ENCODE peak calls at places on chromosome 1, in four cellular contexts. One of them, this sample, is unnamed.
A peak's percentile ranks its signal among the peaks of the same experiment; 100 is the strongest.

GRCh38 chr1:230868736-230869385 is 540 bp upstream of the C1orf198 start:
- DNase-seq in PC-9: peak; percentile 71
- DNase-seq in HCT116: peak; percentile 24
- DNase-seq in neuronal stem cell: peak; percentile 79
- DNase-seq in this sample: no peak

GRCh38 chr1:114545796-114546195 is 34.8 kb upstream of the TRIM33 start:
- DNase-seq in PC-9: no peak
- DNase-seq in HCT116: no peak
- DNase-seq in neuronal stem cell: no peak
- DNase-seq in this sample: no peak

GRCh38 chr1:103948526-103948925 is 198.8 kb downstream of the AMY1C start:
- DNase-seq in PC-9: no peak
- DNase-seq in HCT116: no peak
- DNase-seq in neuronal stem cell: no peak
- DNase-seq in this sample: no peak

GRCh38 chr1:22780696-22781095 is 70.1 kb downstream of the EPHB2 start:
- DNase-seq in PC-9: peak; percentile 33
- DNase-seq in HCT116: peak; percentile 64
- DNase-seq in neuronal stem cell: peak; percentile 73
- DNase-seq in this sample: no peak

GRCh38 chr1:197744979-197745378 is 30.3 kb downstream of the DENND1B start:
- DNase-seq in PC-9: no peak
- DNase-seq in HCT116: no peak
- DNase-seq in neuronal stem cell: no peak
- DNase-seq in this sample: no peak

GRCh38 chr1:230867119-230867902 is 1.0 kb downstream of the C1orf198 start:
- DNase-seq in PC-9: peak; percentile 14
- DNase-seq in HCT116: no peak
- DNase-seq in neuronal stem cell: no peak
- DNase-seq in this sample: no peak

GRCh38 chr1:46174448-46175231 is at the start of gene TSPAN1:
- DNase-seq in PC-9: no peak
- DNase-seq in HCT116: no peak
- DNase-seq in neuronal stem cell: no peak
- DNase-seq in this sample: no peak

GRCh38 chr1:101317590-101317989 is 80.8 kb downstream of the S1PR1 start:
- DNase-seq in PC-9: no peak
- DNase-seq in HCT116: no peak
- DNase-seq in neuronal stem cell: no peak
- DNase-seq in this sample: no peak

GRCh38 chr1:230463326-230463725 is 37.2 kb upstream of the PGBD5 start:
- DNase-seq in PC-9: no peak
- DNase-seq in HCT116: no peak
- DNase-seq in neuronal stem cell: no peak
- DNase-seq in this sample: peak; percentile 76

GRCh38 chr1:230340778-230341546 is 85.2 kb downstream of the PGBD5 start:
- DNase-seq in PC-9: no peak
- DNase-seq in HCT116: no peak
- DNase-seq in neuronal stem cell: no peak
- DNase-seq in this sample: no peak

GRCh38 chr1:77514871-77515776 is 167.3 kb downstream of the ZZZ3 start:
- DNase-seq in PC-9: no peak
- DNase-seq in HCT116: peak; percentile 24
- DNase-seq in neuronal stem cell: no peak
- DNase-seq in this sample: no peak

GRCh38 chr1:43910359-43910758 is 23.2 kb upstream of the ARTN start:
- DNase-seq in PC-9: no peak
- DNase-seq in HCT116: no peak
- DNase-seq in neuronal stem cell: no peak
- DNase-seq in this sample: no peak

DNA sequence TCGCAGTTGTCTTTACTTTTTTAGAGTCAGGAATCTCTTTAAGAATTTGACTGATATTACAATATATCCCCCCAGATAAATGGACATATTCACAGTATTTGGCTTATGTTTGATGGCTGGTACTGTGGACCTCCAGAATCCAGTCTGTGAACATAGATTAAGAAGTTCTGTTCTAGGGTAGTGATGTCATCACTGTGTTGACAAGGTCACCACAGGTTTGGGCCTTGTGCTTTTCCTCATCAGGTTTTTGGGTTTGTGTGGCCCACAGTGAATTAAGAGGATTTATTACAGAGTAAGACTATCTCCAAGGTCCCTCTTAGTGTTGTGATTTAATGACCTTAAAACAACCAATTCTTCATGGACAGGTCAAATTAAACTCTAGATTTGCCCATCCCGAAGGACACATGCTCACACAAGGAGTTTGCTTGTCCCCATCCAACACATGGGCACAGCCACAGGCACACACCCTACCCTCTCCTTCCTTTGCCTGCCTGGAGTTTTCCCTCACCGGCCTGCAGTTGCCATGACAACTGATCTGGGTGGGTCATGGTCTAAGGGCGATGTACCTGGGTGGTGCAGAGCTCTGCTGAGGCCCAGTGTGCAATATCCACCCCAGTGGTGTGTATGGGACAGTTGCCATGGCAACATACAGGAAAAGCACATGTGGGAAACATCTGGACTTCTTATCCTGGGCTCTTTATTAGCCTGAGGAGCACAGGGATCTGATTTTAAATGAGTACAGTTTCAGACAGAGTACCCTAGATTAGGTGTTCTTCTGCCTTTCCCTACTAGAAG is 98.6 kb downstream of the NAV1 start:
- DNase-seq in PC-9: no peak
- DNase-seq in HCT116: no peak
- DNase-seq in neuronal stem cell: no peak
- DNase-seq in this sample: no peak
- H3K27ac ChIP-seq in PC-9: no peak overlapping the region
- H3K27ac ChIP-seq in HCT116: no peak overlapping the region
- H3K27ac ChIP-seq in neuronal stem cell: no peak overlapping the region
- H3K27ac ChIP-seq in this sample: no peak overlapping the region

GRCh38 chr1:39892611-39893595 is 8.8 kb downstream of the MYCL start:
- DNase-seq in PC-9: peak; percentile 63
- DNase-seq in HCT116: no peak
- DNase-seq in neuronal stem cell: peak; percentile 78
- DNase-seq in this sample: no peak
- H3K27ac ChIP-seq in PC-9: peak overlapping the region; percentile 41
- H3K27ac ChIP-seq in HCT116: no peak overlapping the region
- H3K27ac ChIP-seq in neuronal stem cell: peak overlapping the region; percentile 97
- H3K27ac ChIP-seq in this sample: peak overlapping the region; percentile 81

GRCh38 chr1:170735366-170736263 is 71.7 kb downstream of the PRRX1 start:
- DNase-seq in PC-9: no peak
- DNase-seq in HCT116: no peak
- DNase-seq in neuronal stem cell: no peak
- DNase-seq in this sample: no peak
- H3K27ac ChIP-seq in PC-9: no peak overlapping the region
- H3K27ac ChIP-seq in HCT116: no peak overlapping the region
- H3K27ac ChIP-seq in neuronal stem cell: no peak overlapping the region
- H3K27ac ChIP-seq in this sample: no peak overlapping the region

GRCh38 chr1:25456502-25456901 is 25.8 kb downstream of the MACO1 start:
- DNase-seq in PC-9: no peak
- DNase-seq in HCT116: no peak
- DNase-seq in neuronal stem cell: no peak
- DNase-seq in this sample: no peak

GRCh38 chr1:25458550-25459298 is 28.0 kb downstream of the MACO1 start:
- DNase-seq in PC-9: no peak
- DNase-seq in HCT116: no peak
- DNase-seq in neuronal stem cell: no peak
- DNase-seq in this sample: no peak

GRCh38 chr1:25462732-25463131 is 32.0 kb downstream of the MACO1 start:
- DNase-seq in PC-9: no peak
- DNase-seq in HCT116: no peak
- DNase-seq in neuronal stem cell: no peak
- DNase-seq in this sample: no peak

GRCh38 chr1:25461783-25462182 is 31.1 kb downstream of the MACO1 start:
- DNase-seq in PC-9: no peak
- DNase-seq in HCT116: no peak
- DNase-seq in neuronal stem cell: no peak
- DNase-seq in this sample: no peak

GRCh38 chr1:25460020-25460419 is 29.3 kb downstream of the MACO1 start:
- DNase-seq in PC-9: no peak
- DNase-seq in HCT116: no peak
- DNase-seq in neuronal stem cell: no peak
- DNase-seq in this sample: no peak
- H3K27ac ChIP-seq in PC-9: no peak overlapping the region
- H3K27ac ChIP-seq in HCT116: no peak overlapping the region
- H3K27ac ChIP-seq in neuronal stem cell: no peak overlapping the region
- H3K27ac ChIP-seq in this sample: no peak overlapping the region

GRCh38 chr1:19391596-19391981 is 79.5 kb downstream of the SLC66A1 start:
- DNase-seq in PC-9: no peak
- DNase-seq in HCT116: no peak
- DNase-seq in neuronal stem cell: no peak
- DNase-seq in this sample: no peak

GRCh38 chr1:19392221-19392620 is 80.1 kb downstream of the SLC66A1 start:
- DNase-seq in PC-9: no peak
- DNase-seq in HCT116: no peak
- DNase-seq in neuronal stem cell: no peak
- DNase-seq in this sample: no peak

GRCh38 chr1:19395678-19396192 is 83.6 kb downstream of the SLC66A1 start:
- DNase-seq in PC-9: peak; percentile 33
- DNase-seq in HCT116: no peak
- DNase-seq in neuronal stem cell: no peak
- DNase-seq in this sample: peak; percentile 5

GRCh38 chr1:19390901-19391595 is 78.9 kb downstream of the SLC66A1 start:
- DNase-seq in PC-9: no peak
- DNase-seq in HCT116: peak; percentile 7
- DNase-seq in neuronal stem cell: no peak
- DNase-seq in this sample: no peak

GRCh38 chr1:19393051-19393450 is 80.9 kb downstream of the SLC66A1 start:
- DNase-seq in PC-9: no peak
- DNase-seq in HCT116: no peak
- DNase-seq in neuronal stem cell: no peak
- DNase-seq in this sample: no peak
- H3K27ac ChIP-seq in PC-9: no peak overlapping the region
- H3K27ac ChIP-seq in HCT116: no peak overlapping the region
- H3K27ac ChIP-seq in neuronal stem cell: no peak overlapping the region
- H3K27ac ChIP-seq in this sample: no peak overlapping the region

GRCh38 chr1:11156958-11157357 is 32.2 kb upstream of the ANGPTL7 start:
- DNase-seq in PC-9: no peak
- DNase-seq in HCT116: no peak
- DNase-seq in neuronal stem cell: no peak
- DNase-seq in this sample: no peak
- H3K27ac ChIP-seq in PC-9: no peak overlapping the region
- H3K27ac ChIP-seq in HCT116: no peak overlapping the region
- H3K27ac ChIP-seq in neuronal stem cell: no peak overlapping the region
- H3K27ac ChIP-seq in this sample: peak overlapping the region; percentile 15

GRCh38 chr1:55605155-55605554 is 390.0 kb upstream of the USP24 start:
- DNase-seq in PC-9: no peak
- DNase-seq in HCT116: no peak
- DNase-seq in neuronal stem cell: no peak
- DNase-seq in this sample: no peak

GRCh38 chr1:55600243-55600642 is 385.1 kb upstream of the USP24 start:
- DNase-seq in PC-9: no peak
- DNase-seq in HCT116: no peak
- DNase-seq in neuronal stem cell: no peak
- DNase-seq in this sample: no peak

GRCh38 chr1:55609630-55610029 is 394.5 kb upstream of the USP24 start:
- DNase-seq in PC-9: no peak
- DNase-seq in HCT116: no peak
- DNase-seq in neuronal stem cell: no peak
- DNase-seq in this sample: no peak

GRCh38 chr1:55604194-55604593 is 389.0 kb upstream of the USP24 start:
- DNase-seq in PC-9: no peak
- DNase-seq in HCT116: no peak
- DNase-seq in neuronal stem cell: no peak
- DNase-seq in this sample: no peak

GRCh38 chr1:55604749-55605148 is 389.6 kb upstream of the USP24 start:
- DNase-seq in PC-9: no peak
- DNase-seq in HCT116: no peak
- DNase-seq in neuronal stem cell: no peak
- DNase-seq in this sample: no peak
- H3K27ac ChIP-seq in PC-9: no peak overlapping the region
- H3K27ac ChIP-seq in HCT116: no peak overlapping the region
- H3K27ac ChIP-seq in neuronal stem cell: no peak overlapping the region
- H3K27ac ChIP-seq in this sample: no peak overlapping the region

This sample was measured in epithelial cell of prostate.